ENCODE peak calls at places on chromosomes 11 and 22, in six cellular contexts. G is RWPE2; U is NCI-H1417; O is activated naive CD8-positive, alpha-beta T cell treated with anti-CD3 and anti-CD28 coated beads, Interleukin-2, amount 50 U/mL, for 24 hours; W is NCI-H524 treated with DMSO at 0.1 percent for 48 hours; V is stimulated activated CD4-positive, alpha-beta T cell treated with anti-CD3 and anti-CD28 coated beads, Interleukin-1b, Interleukin-23, amount 100 ng/mL, for 4 hours. Q is an unnamed sample.

GRCh38 chr11:133819916-133820315 is 25.4 kb downstream of the SPATA19 start:
- DNase-seq in U (no peak), V (no peak), O (no peak), G (no peak), W (no peak), Q (no peak)

GRCh38 chr11:75384438-75385080 is 14.8 kb upstream of the RPS3 start:
- DNase-seq in U (peak; percentile 70), O (peak; percentile 82), V (peak; percentile 77), G (no peak), W (no peak), Q (peak; percentile 81)

GRCh38 chr11:47394322-47395224 is 13.8 kb upstream of the SLC39A13 start:
- DNase-seq in O (peak; percentile 66), G (no peak), W (no peak), V (peak; percentile 51), U (no peak), Q (peak; percentile 73)

GRCh38 chr11:46302866-46303265 is 25.4 kb downstream of the CREB3L1 start:
- DNase-seq in U (no peak), V (no peak), G (no peak), W (no peak), O (no peak), Q (no peak)

GRCh38 chr22:21865041-21865440 is 2.4 kb downstream of the MAPK1 start:
- DNase-seq in G (no peak), O (peak; percentile 34), U (no peak), W (no peak), V (no peak), Q (peak; percentile 60)

GRCh38 chr11:47212938-47213337 is 1.8 kb upstream of the DDB2 start:
- DNase-seq in V (no peak), O (no peak), G (no peak), U (no peak), W (no peak), Q (no peak)

GRCh38 chr22:29351042-29351441 is 35.5 kb upstream of the RASL10A start:
- DNase-seq in V (no peak), W (no peak), O (no peak), G (no peak), U (no peak), Q (no peak)

GRCh38 chr22:44131412-44131811 is 49.3 kb upstream of the PARVG start:
- DNase-seq in W (no peak), U (no peak), O (no peak), V (no peak), G (no peak), Q (no peak)